ENCODE peak calls at places on chromosomes 1 and 21, in eight cellular contexts. Y is K562, M is endothelial cell of umbilical vein, U is testis, L is sigmoid colon, O is uterus, S is prostate gland, J is Peyer's patch. D is an unnamed sample. For H3K27me3, the result is how much of the 10 kb centered on the place peaks cover.

GRCh38 chr1:67336783-67337182 is 29.1 kb downstream of the IL12RB2 start:
- DNase-seq in J (no peak), Y (no peak), U (no peak), O (no peak), L (no peak), M (no peak), S (no peak), D (no peak)

GRCh38 chr1:15323351-15323988 is 76.4 kb downstream of the FHAD1 start:
- DNase-seq in O (peak), S (peak), Y (peak), J (peak), L (peak), M (peak), U (peak), D (peak)

GRCh38 chr21:42356036-42356435 is 5.2 kb upstream of the TFF2 start:
- DNase-seq in O (no peak), L (no peak), J (no peak), Y (no peak), S (no peak), M (no peak), U (no peak), D (no peak)

GRCh38 chr1:29505537-29506220 is 269.4 kb downstream of the PTPRU start:
- DNase-seq in Y (no peak), L (no peak), U (no peak), O (no peak), J (peak), S (no peak), M (no peak), D (no peak)

GRCh38 chr1:207021139-207021861 is 11.3 kb downstream of the C1orf116 start:
- DNase-seq in Y (peak), M (no peak), J (no peak), O (no peak), L (no peak), S (no peak), U (no peak), D (no peak)

GRCh38 chr1:73327180-73327793 is 870.7 kb downstream of the LRRIQ3 start:
- DNase-seq in M (no peak), S (no peak), L (no peak), O (no peak), Y (no peak), J (no peak), U (no peak), D (no peak)

GRCh38 chr1:23692308-23692871 is 784 bp downstream of the RPL11 start:
- DNase-seq in M (no peak), L (no peak), O (no peak), U (no peak), Y (no peak), S (no peak), J (no peak), D (no peak)

GRCh38 chr1:8394456-8395321 is 76.8 kb downstream of the SLC45A1 start:
- DNase-seq in Y (no peak), S (no peak), O (no peak), J (no peak), L (no peak), M (peak), U (no peak), D (no peak)

GRCh38 chr1:196891251-196891650 is 3.4 kb downstream of the CFHR4 start:
- DNase-seq in O (no peak), Y (no peak), L (no peak), J (no peak), S (no peak), U (no peak), M (no peak), D (no peak)

GRCh38 chr1:226696552-226696951 is 42.5 kb downstream of the ITPKB start:
- DNase-seq in O (no peak), U (no peak), L (no peak), J (no peak), S (no peak), Y (no peak), M (no peak), D (no peak)

GRCh38 chr21:31203371-31204054 is 140.5 kb downstream of the TIAM1 start:
- DNase-seq in M (no peak), U (no peak), Y (no peak), S (no peak), J (no peak), L (no peak), O (no peak), D (no peak)

GRCh38 chr1:56068908-56069307 is 510.5 kb downstream of the PLPP3 start:
- DNase-seq in L (no peak), Y (no peak), S (no peak), O (no peak), U (no peak), J (no peak), M (peak), D (no peak)

GRCh38 chr1:876428-876827 is 47.3 kb upstream of the SAMD11 start:
- DNase-seq in M (no peak), U (no peak), S (no peak), L (no peak), O (no peak), J (no peak), Y (no peak), D (no peak)

GRCh38 chr1:228004331-228004871 is 2.4 kb upstream of the WNT3A start:
- DNase-seq in U (no peak), J (no peak), L (peak), S (no peak), Y (peak), O (peak), M (no peak), D (no peak)

GRCh38 chr1:185369786-185370185 is 52.7 kb upstream of the IVNS1ABP start:
- DNase-seq in L (no peak), J (no peak), Y (no peak), S (no peak), O (no peak), U (no peak), M (no peak), D (no peak)

GRCh38 chr1:53754484-53755312 is 15.7 kb upstream of the GLIS1 start:
- DNase-seq in Y (peak), L (no peak), S (peak), J (no peak), M (peak), O (no peak), U (peak), D (no peak)

GRCh38 chr1:30867537-30867936 is 41.0 kb downstream of the SDC3 start:
- DNase-seq in M (no peak), J (no peak), S (no peak), Y (no peak), O (no peak), U (no peak), L (no peak), D (no peak)

GRCh38 chr1:155032886-155033285 is 695 bp downstream of the DCST2 start:
- DNase-seq in O (no peak), Y (no peak), M (no peak), U (no peak), S (no peak), L (no peak), J (no peak), D (no peak)

GRCh38 chr21:44959376-44960091 is 19.7 kb downstream of the SLX9 start:
- DNase-seq in Y (no peak), L (peak), M (no peak), S (no peak), J (no peak), O (no peak), U (no peak), D (no peak)

GRCh38 chr21:42641311-42642218 is 11.9 kb upstream of the PDE9A start:
- DNase-seq in Y (no peak), L (no peak), M (no peak), U (no peak), J (no peak), S (no peak), O (peak), D (no peak)

GRCh38 chr1:45892068-45892785 is 88.8 kb downstream of the MAST2 start:
- DNase-seq in U (no peak), O (no peak), S (peak), L (no peak), M (peak), Y (no peak), J (no peak), D (no peak)

GRCh38 chr1:203128691-203129500 is 1.4 kb downstream of the ADORA1 start:
- DNase-seq in S (no peak), O (no peak), Y (no peak), M (no peak), L (no peak), J (no peak), U (peak), D (no peak)

GRCh38 chr1:46517010-46517600 is 27.5 kb downstream of the DMBX1 start:
- DNase-seq in O (no peak), M (no peak), S (peak), U (no peak), Y (peak), J (no peak), L (no peak), D (no peak)

GRCh38 chr1:9181176-9181906 is 52.4 kb upstream of the GPR157 start:
- DNase-seq in S (no peak), U (peak), O (peak), J (peak), Y (peak), L (peak), M (peak), D (peak)

GRCh38 chr1:66801176-66801575 is at the start of gene INSL5:
- DNase-seq in L (no peak), U (no peak), J (no peak), Y (no peak), O (no peak), S (no peak), M (no peak), D (no peak)

GRCh38 chr1:212545941-212546638 is 62.5 kb upstream of the ATF3 start:
- DNase-seq in M (no peak), S (no peak), Y (no peak), U (no peak), L (peak), O (peak), J (no peak), D (no peak)

DNA sequence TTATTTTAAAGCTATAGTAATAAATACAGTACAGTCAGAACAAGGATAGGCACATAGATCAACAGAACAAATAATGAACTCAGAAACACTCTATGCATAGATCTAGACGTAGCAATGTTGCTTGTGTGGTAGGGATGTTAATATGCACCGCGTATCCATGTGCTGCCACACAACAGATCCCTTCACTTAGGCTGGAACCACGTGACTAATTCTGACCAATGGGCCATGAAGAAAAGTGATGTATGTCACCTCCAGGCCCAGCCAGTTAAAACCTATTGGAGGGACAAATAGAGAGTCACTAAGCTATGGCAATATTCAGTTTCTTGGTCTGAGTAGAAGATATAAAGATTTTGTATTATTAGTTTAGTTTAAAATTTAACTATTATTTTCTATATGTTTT is 91.4 kb downstream of the ADAMTS1 start:
- DNase-seq in Y (peak), L (no peak), M (no peak), J (no peak), U (no peak), O (no peak), S (no peak), D (no peak)
- TF ChIP-seq POLR2A in Y (no peak), L (no peak), M (no peak), J (no peak), U (no peak), O (no peak), S (no peak), D (no peak)

DNA sequence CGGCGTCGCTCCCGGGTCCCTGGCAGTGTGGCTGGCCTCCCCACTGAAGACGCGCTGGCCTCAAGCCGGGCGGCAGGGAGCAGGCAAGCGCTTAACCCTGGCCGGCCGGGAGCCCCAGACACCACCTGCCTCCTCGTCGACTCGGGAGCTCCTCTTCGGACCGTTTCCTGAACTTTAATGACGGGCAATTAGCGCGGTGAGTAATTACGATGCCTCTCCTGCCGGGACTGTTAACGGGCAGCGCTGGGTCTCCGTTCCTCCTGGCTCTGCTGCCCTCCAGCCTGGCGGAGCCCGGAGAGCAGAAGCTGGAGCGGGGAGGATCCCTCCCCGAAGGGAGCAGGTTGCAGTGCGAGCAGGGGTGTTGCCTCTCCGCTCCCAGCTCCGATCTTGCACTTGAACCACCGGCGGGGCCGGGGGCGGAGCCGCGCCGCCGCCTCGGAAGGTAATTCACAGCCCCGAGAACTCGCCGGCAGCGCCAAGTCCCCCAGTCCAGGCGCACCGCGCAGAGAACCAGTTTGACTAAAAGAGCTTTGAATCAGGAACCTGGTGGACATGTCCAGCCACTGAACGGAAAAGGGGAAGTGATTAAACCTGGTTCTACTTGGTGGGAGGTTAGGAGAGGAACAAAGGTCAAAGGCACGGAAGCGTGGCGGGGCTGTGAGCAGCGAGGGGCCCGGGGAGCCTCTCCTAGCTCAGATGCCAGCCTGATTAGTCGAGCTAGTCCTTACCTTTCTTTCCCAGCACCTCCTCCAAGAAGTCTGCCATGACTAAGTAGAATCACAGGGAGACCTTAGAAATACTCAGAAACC is 18.3 kb upstream of the PLEKHA6 start:
- DNase-seq in L (peak), S (peak), O (no peak), Y (peak), U (peak), M (peak), J (peak), D (no peak)
- H3K27me3 ChIP-seq in L (under half), S (under half), O (under half), Y (half or more), U (under half), M (under half), J (under half), D (under half)

DNA sequence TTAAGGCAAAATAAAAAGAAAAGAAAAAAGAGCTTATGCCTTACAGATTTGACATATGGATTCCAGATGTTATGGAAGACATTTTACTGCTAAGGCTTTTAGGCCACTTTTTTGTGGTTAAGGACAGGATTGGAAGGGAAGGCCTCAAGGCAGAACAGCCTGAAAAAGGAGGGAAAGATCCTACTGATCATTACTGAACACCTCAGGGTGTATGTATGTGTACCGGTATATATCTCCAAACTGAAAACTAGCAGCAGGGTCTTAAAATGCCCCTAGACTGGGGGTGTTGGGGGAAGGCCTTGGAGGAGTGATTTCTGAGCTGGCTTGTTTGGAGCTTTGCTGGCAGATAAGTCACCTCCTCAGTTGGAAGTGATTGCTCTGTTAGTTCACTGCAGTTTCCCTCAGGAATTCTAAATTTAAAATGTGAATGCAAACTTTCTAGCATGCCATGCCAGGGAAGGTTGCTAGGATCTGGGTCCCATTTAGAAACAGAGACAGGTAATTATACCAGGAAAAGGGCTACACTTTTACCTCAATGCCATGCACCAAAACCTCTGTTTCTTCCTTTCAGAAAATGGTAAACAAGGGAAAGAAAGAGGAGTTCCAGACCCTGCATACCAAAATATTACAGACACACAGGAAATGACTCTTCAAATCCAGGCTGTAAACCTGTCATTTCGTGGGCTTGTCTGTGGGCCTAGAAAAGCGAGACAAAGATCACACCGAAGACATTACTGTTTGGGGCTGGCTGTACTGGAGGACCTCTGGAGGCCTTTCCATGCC is 15.0 kb downstream of the C1orf52 start:
- DNase-seq in O (no peak), S (no peak), U (no peak), Y (no peak), J (no peak), M (no peak), L (no peak), D (no peak)
- H3K27ac ChIP-seq in O (peak), S (no peak), U (no peak), Y (peak), J (no peak), M (no peak), L (peak), D (no peak)

GRCh38 chr1:17617787-17618557 is 78.5 kb downstream of the ARHGEF10L start:
- DNase-seq in O (peak), L (peak), S (no peak), U (peak), M (no peak), Y (no peak), J (no peak), D (peak)
- TF ChIP-seq POLR2A in O (no peak), L (no peak), S (no peak), U (no peak), M (no peak), Y (no peak), J (no peak), D (peak)

DNA sequence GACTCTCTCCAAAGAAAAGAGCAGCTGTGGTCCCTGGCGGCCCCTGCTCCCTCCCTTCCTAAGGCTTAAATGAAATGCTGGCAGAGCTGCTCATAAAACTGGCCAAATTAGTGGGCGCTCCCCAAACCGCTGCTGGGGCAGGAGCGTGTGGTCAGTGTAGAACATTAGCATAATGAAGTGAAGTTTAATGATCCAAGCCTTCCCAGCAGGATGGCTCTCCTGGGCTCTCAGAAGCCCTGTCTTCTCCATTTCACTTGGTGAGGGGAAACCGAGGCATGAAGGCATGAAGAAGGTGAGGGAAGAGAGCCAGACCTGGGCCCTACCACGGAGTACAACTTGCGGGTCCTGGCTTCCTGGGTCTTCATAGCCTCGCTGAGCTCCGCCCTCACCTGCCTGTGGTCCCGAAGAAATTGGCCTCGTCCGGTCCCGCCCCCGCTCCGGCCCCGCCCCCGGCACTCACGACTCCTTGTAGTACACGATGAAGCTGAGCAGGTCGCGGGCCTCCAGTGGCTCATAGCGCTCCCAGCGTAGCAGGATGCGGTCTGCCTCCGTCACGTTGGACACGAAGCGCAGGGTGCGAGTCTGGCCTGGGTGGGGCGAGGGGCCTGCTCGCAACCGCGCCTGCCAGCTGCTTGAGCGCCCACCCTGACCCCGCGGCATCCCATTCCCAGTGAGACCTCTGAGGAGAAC is 10.3 kb downstream of the INSRR start:
- DNase-seq in O (no peak), L (no peak), Y (peak), M (no peak), S (peak), J (peak), U (peak), D (no peak)
- H3K27me3 ChIP-seq in O (under half), L (under half), Y (under half), M (half or more), S (under half), J (under half), U (under half), D (under half)